ENCODE peak calls at places on chromosomes 6 and 20, in five cellular contexts. S is aorta; F is CD8-positive, alpha-beta T cell; R is thyroid gland; I is small intestine. X is an unnamed sample.

GRCh38 chr6:135114355-135115145 is 59.9 kb upstream of the HBS1L start:
- DNase-seq in S (no peak), F (no peak), R (no peak), I (no peak), X (no peak)

GRCh38 chr6:7649037-7649810 is 59.2 kb downstream of the SNRNP48 start:
- DNase-seq in S (no peak), F (no peak), R (no peak), I (no peak), X (no peak)

GRCh38 chr6:1766663-1767062 is 156.9 kb downstream of the FOXC1 start:
- DNase-seq in S (no peak), F (no peak), R (peak; percentile 75), I (no peak), X (no peak)

GRCh38 chr6:78530208-78530607 is 337.1 kb upstream of the IRAK1BP1 start:
- DNase-seq in S (no peak), F (no peak), R (no peak), I (no peak), X (no peak)

GRCh38 chr20:20137851-20138250 is 85.5 kb downstream of the CFAP61 start:
- DNase-seq in S (no peak), F (no peak), R (no peak), I (no peak), X (no peak)

GRCh38 chr6:42988486-42989020 is 4.2 kb downstream of the PPP2R5D start:
- DNase-seq in S (no peak), F (no peak), R (peak; percentile 30), I (no peak), X (no peak)

GRCh38 chr6:107113460-107114212 is 1.7 kb downstream of the BEND3 start:
- DNase-seq in S (no peak), F (no peak), R (peak; percentile 31), I (no peak), X (no peak)

GRCh38 chr6:121222656-121223055 is 111.6 kb downstream of the TBC1D32 start:
- DNase-seq in S (no peak), F (no peak), R (no peak), I (no peak), X (no peak)

GRCh38 chr20:32597714-32598113 is 12.6 kb upstream of the NOL4L start:
- DNase-seq in S (no peak), F (no peak), R (no peak), I (no peak), X (no peak)

GRCh38 chr6:45619994-45620471 is 242.3 kb upstream of the SUPT3H start:
- DNase-seq in S (no peak), F (no peak), R (no peak), I (no peak), X (peak; percentile 12)

GRCh38 chr6:116872771-116873170 is 4.3 kb upstream of the RFX6 start:
- DNase-seq in S (no peak), F (no peak), R (no peak), I (no peak), X (no peak)

GRCh38 chr6:168198302-168199180 is 119.5 kb upstream of the FRMD1 start:
- DNase-seq in S (no peak), F (no peak), R (no peak), I (no peak), X (no peak)

GRCh38 chr6:134352786-134353480 is 35.0 kb upstream of the SGK1 start:
- DNase-seq in S (no peak), F (no peak), R (no peak), I (no peak), X (no peak)

GRCh38 chr6:15506066-15506465 is 156.8 kb downstream of the DTNBP1 start:
- DNase-seq in S (no peak), F (no peak), R (no peak), I (no peak), X (no peak)

GRCh38 chr6:40906759-40907158 is 132.3 kb downstream of the UNC5CL start:
- DNase-seq in S (no peak), F (no peak), R (no peak), I (peak; percentile 82), X (no peak)

GRCh38 chr20:37231970-37232620 is 29.5 kb downstream of the GHRH start:
- DNase-seq in S (no peak), F (no peak), R (no peak), I (no peak), X (no peak)

GRCh38 chr6:169162249-169162967 is 91.2 kb downstream of the THBS2 start:
- DNase-seq in S (no peak), F (no peak), R (no peak), I (no peak), X (no peak)

GRCh38 chr6:47308674-47309325 is 905 bp downstream of the TNFRSF21 start:
- DNase-seq in S (peak; percentile 48), F (no peak), R (peak; percentile 14), I (peak; percentile 24), X (peak; percentile 4)

GRCh38 chr6:7313505-7314165 is 636 bp upstream of the SSR1 start:
- DNase-seq in S (no peak), F (no peak), R (no peak), I (no peak), X (no peak)

GRCh38 chr20:50399003-50399916 is 110.9 kb upstream of the PTPN1 start:
- DNase-seq in S (peak; percentile 90), F (no peak), R (peak; percentile 94), I (no peak), X (no peak)

GRCh38 chr20:53922901-53923314 is 147.5 kb downstream of the BCAS1 start:
- DNase-seq in S (no peak), F (no peak), R (no peak), I (peak; percentile 24), X (no peak)

GRCh38 chr20:17938889-17939619 is 29.5 kb downstream of the SNX5 start:
- DNase-seq in S (peak; percentile 74), F (peak; percentile 63), R (peak; percentile 70), I (peak; percentile 62), X (peak; percentile 53)

GRCh38 chr6:33061987-33062386 is 11.5 kb downstream of the HLA-DPA1 start:
- DNase-seq in S (no peak), F (no peak), R (no peak), I (no peak), X (no peak)

GRCh38 chr6:63023726-63024125 is 187.5 kb upstream of the FKBP1C start:
- DNase-seq in S (no peak), F (no peak), R (no peak), I (no peak), X (no peak)

GRCh38 chr20:53489528-53489927 is 104.1 kb downstream of the ZNF217 start:
- DNase-seq in S (no peak), F (no peak), R (no peak), I (no peak), X (no peak)

DNA sequence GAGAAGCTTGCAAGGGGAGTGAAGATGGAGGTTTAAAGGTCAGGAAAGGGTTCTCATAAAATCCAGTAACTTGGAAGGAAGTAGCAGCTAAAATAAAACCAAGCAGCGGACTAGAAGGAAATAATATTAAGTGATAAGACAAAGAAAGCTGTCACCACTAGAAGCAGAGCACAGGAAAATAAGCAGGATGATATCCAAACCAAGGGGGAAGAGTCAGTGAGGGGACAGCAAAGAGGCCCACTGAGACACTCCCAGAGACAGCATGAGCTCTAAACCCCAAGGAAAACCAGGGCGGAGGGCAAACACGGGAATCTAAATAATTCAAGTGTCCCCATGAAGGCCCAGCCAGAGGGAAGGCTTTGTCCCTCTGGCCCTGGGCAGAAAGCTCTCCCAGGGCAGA is 13.9 kb downstream of the PDE10A start:
- DNase-seq in S (no peak), F (no peak), R (no peak), I (peak; percentile 18), X (no peak)
- H3K4me3 ChIP-seq in S (no peak overlapping the region), F (no peak overlapping the region), R (no peak overlapping the region), I (no peak overlapping the region), X (no peak overlapping the region)

DNA sequence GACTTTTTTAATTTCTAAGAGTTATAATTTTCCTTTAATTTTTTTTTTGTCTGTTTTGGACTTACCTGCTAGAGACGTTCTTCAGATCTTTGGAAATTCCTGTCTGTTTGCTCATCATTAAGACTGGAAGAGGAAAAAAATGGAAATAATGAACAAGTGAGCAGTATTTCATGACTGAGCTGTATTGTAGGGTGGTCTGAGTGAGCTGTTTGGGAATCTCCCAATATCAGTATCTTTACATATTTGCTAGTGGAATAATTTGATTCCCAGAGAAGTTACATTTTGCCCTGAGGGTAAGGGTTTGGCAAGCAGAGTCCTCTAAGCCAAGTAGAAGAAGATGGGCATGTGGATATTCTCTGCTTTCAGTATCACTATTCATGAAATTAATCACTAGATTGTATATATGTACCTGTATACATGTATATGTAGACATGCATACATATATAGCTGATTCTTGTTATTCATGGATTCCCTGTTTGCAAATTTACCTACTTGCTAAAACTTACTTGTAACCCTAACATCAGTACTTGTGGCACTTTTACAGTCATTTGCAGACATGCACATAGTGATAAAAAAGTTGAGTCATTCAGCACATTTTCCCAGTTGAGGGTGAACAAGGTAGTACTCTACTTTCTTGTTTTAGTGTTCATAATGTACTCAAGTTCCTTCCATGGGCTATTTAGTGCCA is 13.5 kb downstream of the ZC2HC1B start:
- DNase-seq in S (no peak), F (no peak), R (no peak), I (no peak), X (no peak)
- H3K27ac ChIP-seq in S (no peak overlapping the region), F (no peak overlapping the region), R (no peak overlapping the region), I (no peak overlapping the region), X (no peak overlapping the region)

DNA sequence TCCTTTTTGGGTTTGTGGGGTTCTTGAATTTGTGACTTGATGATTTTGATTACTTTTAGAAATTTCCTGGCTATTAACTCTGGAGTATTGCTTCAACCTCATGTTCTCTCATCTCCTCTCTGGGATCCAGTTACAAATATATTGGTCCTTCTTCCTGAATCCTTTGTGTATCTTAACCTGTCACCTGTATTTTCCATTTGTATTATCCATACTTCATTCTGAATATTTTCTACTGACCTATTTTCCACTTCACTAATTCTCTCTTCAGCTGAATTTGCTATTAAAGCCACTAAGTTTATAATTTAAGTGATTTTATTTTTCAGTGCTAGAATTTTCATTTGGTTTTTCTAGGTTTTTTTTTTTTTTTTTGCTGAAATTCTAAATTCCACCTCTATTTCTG is 6.4 kb upstream of the BHLHE23 start:
- DNase-seq in S (no peak), F (no peak), R (no peak), I (no peak), X (no peak)
- H3K27me3 ChIP-seq in S (peaks cover 2% of the 10 kb centered on the region), F (peaks cover 8% of the 10 kb centered on the region), R (peaks cover 15% of the 10 kb centered on the region), I (peaks cover 3% of the 10 kb centered on the region), X (peaks cover 15% of the 10 kb centered on the region)

GRCh38 chr20:35200255-35200654 is 26.2 kb upstream of the MMP24 start:
- DNase-seq in S (no peak), F (no peak), R (no peak), I (no peak), X (no peak)
- H3K4me3 ChIP-seq in S (no peak overlapping the region), F (no peak overlapping the region), R (no peak overlapping the region), I (no peak overlapping the region), X (no peak overlapping the region)